ENCODE peak calls at places on chromosomes 16 and 17, in ten cellular contexts. Y is OCI-LY7, E is cardiac muscle cell, T is sigmoid colon, L is right atrium auricular region, A is heart right ventricle, M is MM.1S, D is lower lobe of right lung, C is BE2C, G is mammary epithelial cell. F is an unnamed sample.

GRCh38 chr16:75319513-75320401 is 68.3 kb upstream of the BCAR1 start:
- DNase-seq in L (no peak), M (peak; percentile 53), Y (peak; percentile 42), C (no peak), D (no peak), G (peak; percentile 73), A (no peak), E (peak; percentile 93), T (no peak), F (no peak)

GRCh38 chr16:74480150-74481029 is 59.1 kb upstream of the CLEC18B start:
- DNase-seq in D (no peak), L (no peak), E (peak; percentile 46), C (no peak), G (peak; percentile 72), Y (no peak), A (no peak), T (no peak), M (no peak), F (no peak)

GRCh38 chr16:4032768-4033167 is 83.5 kb downstream of the ADCY9 start:
- DNase-seq in E (peak; percentile 16), G (no peak), D (peak; percentile 77), M (no peak), A (peak; percentile 48), C (no peak), L (no peak), T (no peak), Y (peak; percentile 31), F (no peak)

GRCh38 chr17:80938556-80938955 is 53.1 kb upstream of the CHMP6 start:
- DNase-seq in T (no peak), L (no peak), A (no peak), C (no peak), Y (no peak), E (no peak), D (no peak), M (no peak), G (no peak), F (no peak)

GRCh38 chr16:86584726-86585721 is 6.7 kb downstream of the FOXL1 start:
- DNase-seq in C (no peak), G (no peak), M (no peak), L (no peak), D (no peak), T (no peak), A (no peak), E (no peak), Y (no peak), F (no peak)

GRCh38 chr17:16328997-16329396 is 24.3 kb downstream of the CENPV start:
- DNase-seq in E (peak; percentile 3), G (peak; percentile 11), Y (no peak), T (no peak), L (no peak), D (no peak), M (no peak), C (no peak), A (no peak), F (no peak)

GRCh38 chr17:4900231-4901107 is 1.1 kb downstream of the C17orf107 start:
- DNase-seq in L (no peak), G (no peak), T (no peak), C (no peak), A (no peak), M (no peak), Y (peak; percentile 14), E (no peak), D (peak; percentile 71), F (peak; percentile 87)

GRCh38 chr17:79006794-79007503 is 2.6 kb downstream of the CANT1 start:
- DNase-seq in E (no peak), C (no peak), G (no peak), L (no peak), M (no peak), Y (no peak), T (peak; percentile 48), A (no peak), D (no peak), F (peak; percentile 24)

GRCh38 chr16:75238853-75239371 is 12.5 kb downstream of the BCAR1 start:
- DNase-seq in D (no peak), Y (no peak), C (peak; percentile 54), M (no peak), A (no peak), E (no peak), G (no peak), T (no peak), L (no peak), F (no peak)

GRCh38 chr17:31524926-31525800 is 133.7 kb downstream of the RAB11FIP4 start:
- DNase-seq in D (peak; percentile 91), C (peak; percentile 84), A (peak; percentile 87), T (peak; percentile 88), M (peak; percentile 65), Y (peak; percentile 82), G (peak; percentile 81), E (peak; percentile 97), L (peak; percentile 91), F (peak; percentile 93)

GRCh38 chr16:83338941-83339340 is 468.8 kb upstream of the HSBP1 start:
- DNase-seq in A (no peak), T (no peak), E (peak; percentile 37), M (no peak), Y (no peak), D (no peak), C (no peak), L (no peak), G (no peak), F (no peak)

GRCh38 chr16:87466975-87467501 is 25.8 kb downstream of the ZCCHC14 start:
- DNase-seq in M (no peak), T (no peak), E (no peak), A (no peak), G (no peak), D (no peak), L (no peak), Y (no peak), C (peak; percentile 33), F (no peak)

GRCh38 chr17:43018008-43018853 is 4.0 kb downstream of the VAT1 start:
- DNase-seq in Y (no peak), E (no peak), A (no peak), D (no peak), G (no peak), M (no peak), L (no peak), T (no peak), C (peak; percentile 89), F (peak; percentile 64)

GRCh38 chr16:50050802-50051201 is 15.0 kb upstream of the HEATR3 start:
- DNase-seq in T (no peak), C (no peak), A (no peak), Y (no peak), M (no peak), D (no peak), G (no peak), L (no peak), E (no peak), F (no peak)

GRCh38 chr17:76866774-76867577 is 1.2 kb upstream of the MGAT5B start:
- DNase-seq in M (no peak), Y (no peak), G (peak; percentile 49), T (no peak), D (no peak), E (peak; percentile 30), C (peak; percentile 43), L (no peak), A (no peak), F (no peak)

DNA sequence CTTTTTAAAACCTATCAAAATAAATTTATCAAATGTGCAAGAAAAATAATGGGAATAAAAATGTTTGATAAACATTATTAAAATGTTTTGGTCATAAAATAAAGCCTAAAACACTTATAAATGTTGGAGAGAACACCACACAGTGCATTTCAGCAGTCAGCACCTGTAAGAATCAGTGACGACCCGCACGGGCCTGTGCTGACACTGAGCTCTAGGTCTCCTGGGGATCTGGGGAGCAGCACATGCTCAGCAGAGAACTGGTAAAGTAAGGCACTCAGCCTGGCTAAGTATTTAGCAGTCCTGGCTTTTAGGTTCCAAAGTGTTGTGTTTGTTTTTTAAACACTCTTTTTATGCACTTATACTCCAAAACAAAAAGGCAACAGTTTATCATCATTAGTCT is 46.9 kb downstream of the HELZ start:
- DNase-seq in L (no peak), D (no peak), T (no peak), A (no peak), G (no peak), C (peak; percentile 23), M (no peak), Y (no peak), E (no peak), F (no peak)
- TF ChIP-seq CTCF in L (no peak), D (no peak), T (no peak), A (no peak), G (no peak), C (no peak), M (no peak), Y (no peak), E (no peak), F (no peak)

GRCh38 chr16:73057369-73058210 is 9.7 kb upstream of the ZFHX3 start:
- DNase-seq in L (no peak), D (peak; percentile 63), G (peak; percentile 18), C (peak; percentile 66), T (no peak), E (peak; percentile 58), A (peak; percentile 45), Y (peak; percentile 56), M (peak; percentile 28), F (peak; percentile 82)

GRCh38 chr16:73058616-73059409 is 10.9 kb upstream of the ZFHX3 start:
- DNase-seq in E (peak; percentile 68), G (peak; percentile 50), C (peak; percentile 76), A (peak; percentile 64), T (peak; percentile 69), M (peak; percentile 15), L (no peak), Y (peak; percentile 60), D (peak; percentile 68), F (peak; percentile 86)

GRCh38 chr16:73058221-73058615 is 10.3 kb upstream of the ZFHX3 start:
- DNase-seq in D (peak; percentile 73), A (peak; percentile 63), Y (peak; percentile 72), E (peak; percentile 60), G (peak; percentile 54), T (no peak), L (no peak), M (peak; percentile 49), C (peak; percentile 54), F (peak; percentile 82)

GRCh38 chr16:73056383-73056782 is 8.5 kb upstream of the ZFHX3 start:
- DNase-seq in E (peak; percentile 32), Y (no peak), L (no peak), M (no peak), A (no peak), D (no peak), G (no peak), C (no peak), T (no peak), F (no peak)

GRCh38 chr16:73056911-73057310 is 9.0 kb upstream of the ZFHX3 start:
- DNase-seq in M (no peak), A (no peak), L (no peak), Y (no peak), C (no peak), E (peak; percentile 22), T (no peak), D (no peak), G (no peak), F (no peak)
- H3K4me3 ChIP-seq in M (peak overlapping the region; percentile 34), A (peak overlapping the region; percentile 85), L (peak overlapping the region; percentile 86), Y (peak overlapping the region; percentile 85), C (peak overlapping the region; percentile 73), E (peak overlapping the region; percentile 99), T (peak overlapping the region; percentile 96), D (peak overlapping the region; percentile 73), G (peak overlapping the region; percentile 63), F (peak overlapping the region; percentile 45)

GRCh38 chr17:52036416-52036815 is 122.1 kb downstream of the CA10 start:
- DNase-seq in D (no peak), Y (no peak), A (no peak), E (no peak), L (no peak), M (no peak), T (no peak), G (no peak), C (no peak), F (no peak)
- H3K4me1 ChIP-seq in D (no peaks in the 10 kb centered on the region), Y (no peaks in the 10 kb centered on the region), A (no peaks in the 10 kb centered on the region), E (no peaks in the 10 kb centered on the region), L (no peaks in the 10 kb centered on the region), M (no peaks in the 10 kb centered on the region), T (no peaks in the 10 kb centered on the region), G (no peaks in the 10 kb centered on the region), C (no peaks in the 10 kb centered on the region), F (no peaks in the 10 kb centered on the region)

GRCh38 chr16:57405194-57405593 is 627 bp downstream of the CCL17 start:
- DNase-seq in Y (no peak), L (no peak), C (no peak), A (no peak), D (no peak), T (no peak), M (no peak), G (no peak), E (no peak), F (peak; percentile 8)
- TF ChIP-seq CTCF in Y (no peak), L (no peak), C (no peak), A (no peak), D (no peak), T (no peak), M (no peak), G (no peak), E (no peak), F (no peak)

F was measured in kidney.